ENCODE peak calls at places on chromosomes 11 and 22, in four cellular contexts. E, X, F and B are unnamed samples.

GRCh38 chr11:69071956-69072355 is 23.2 kb downstream of the TPCN2 start:
- DNase-seq in E (no peak), X (no peak), F (no peak), B (no peak)

GRCh38 chr11:120509346-120510053 is 2.0 kb upstream of the GRIK4 start:
- DNase-seq in E (no peak), X (no peak), F (no peak), B (no peak)

GRCh38 chr11:92226331-92227232 is 2.0 kb downstream of the FAT3 start:
- DNase-seq in E (no peak), X (no peak), F (peak), B (no peak)

GRCh38 chr11:74681686-74682651 is 49.3 kb downstream of the CHRDL2 start:
- DNase-seq in E (no peak), X (no peak), F (peak), B (no peak)

GRCh38 chr11:16169946-16170345 is 186.4 kb downstream of the SOX6 start:
- DNase-seq in E (no peak), X (no peak), F (no peak), B (no peak)

GRCh38 chr11:126318642-126319373 is 14.9 kb downstream of the DCPS start:
- DNase-seq in E (no peak), X (peak), F (peak), B (no peak)

GRCh38 chr22:43226368-43226979 is 39.5 kb upstream of the TTLL12 start:
- DNase-seq in E (no peak), X (no peak), F (peak), B (no peak)

GRCh38 chr11:116719102-116719501 is 53.7 kb downstream of the BUD13 start:
- DNase-seq in E (no peak), X (no peak), F (no peak), B (no peak)

GRCh38 chr22:17348464-17349103 is 20.7 kb upstream of the CECR2 start:
- DNase-seq in E (no peak), X (no peak), F (no peak), B (no peak)

GRCh38 chr11:43197357-43197756 is 114.4 kb upstream of the API5 start:
- DNase-seq in E (no peak), X (no peak), F (no peak), B (no peak)

GRCh38 chr11:108414958-108415357 is 52.4 kb downstream of the C11orf65 start:
- DNase-seq in E (no peak), X (no peak), F (no peak), B (no peak)

GRCh38 chr11:73295259-73295995 is 12.6 kb upstream of the ARHGEF17 start:
- DNase-seq in E (peak), X (no peak), F (peak), B (peak)

GRCh38 chr22:18044548-18045271 is 20.3 kb upstream of the MICAL3 start:
- DNase-seq in E (no peak), X (no peak), F (no peak), B (no peak)

GRCh38 chr11:7278314-7278917 is 26.7 kb downstream of the SYT9 start:
- DNase-seq in E (peak), X (no peak), F (peak), B (no peak)

GRCh38 chr11:75406338-75406777 is 7.0 kb downstream of the RPS3 start:
- DNase-seq in E (no peak), X (no peak), F (peak), B (no peak)

GRCh38 chr11:924406-925157 is 1.1 kb upstream of the AP2A2 start:
- DNase-seq in E (no peak), X (no peak), F (no peak), B (no peak)

GRCh38 chr22:17035246-17035645 is 27.2 kb upstream of the GAB4 start:
- DNase-seq in E (no peak), X (no peak), F (no peak), B (no peak)

GRCh38 chr11:103413266-103413888 is 304.2 kb downstream of the DYNC2H1 start:
- DNase-seq in E (no peak), X (no peak), F (no peak), B (no peak)

GRCh38 chr22:20087319-20088262 is 7.5 kb downstream of the DGCR8 start:
- DNase-seq in E (no peak), X (no peak), F (no peak), B (no peak)

GRCh38 chr22:48663297-48663696 is 1164.4 kb downstream of the BRD1 start:
- DNase-seq in E (no peak), X (no peak), F (no peak), B (no peak)

GRCh38 chr22:28341001-28341400 is 338.6 kb downstream of the TTC28 start:
- DNase-seq in E (no peak), X (no peak), F (peak), B (no peak)

GRCh38 chr11:66080055-66080817 is 10.2 kb downstream of the PACS1 start:
- DNase-seq in E (no peak), X (peak), F (peak), B (no peak)

GRCh38 chr11:47393163-47394049 is 15.0 kb upstream of the SLC39A13 start:
- DNase-seq in E (no peak), X (peak), F (peak), B (no peak)

GRCh38 chr11:124846058-124846719 is 19.0 kb upstream of the ROBO3 start:
- DNase-seq in E (no peak), X (no peak), F (no peak), B (no peak)

GRCh38 chr11:107731911-107732310 is 20.1 kb upstream of the SLN start:
- DNase-seq in E (no peak), X (no peak), F (no peak), B (no peak)

GRCh38 chr11:119712459-119713360 is 16.3 kb downstream of the NECTIN1 start:
- DNase-seq in E (no peak), X (no peak), F (no peak), B (no peak)

GRCh38 chr11:95322546-95322945 is 91.5 kb upstream of the SESN3 start:
- DNase-seq in E (no peak), X (peak), F (peak), B (no peak)

GRCh38 chr11:126137146-126137545 is 74.3 kb downstream of the RPUSD4 start:
- DNase-seq in E (no peak), X (no peak), F (no peak), B (no peak)

GRCh38 chr11:111329306-111330204 is 31.2 kb downstream of the POU2AF3 start:
- DNase-seq in E (no peak), X (no peak), F (no peak), B (no peak)

GRCh38 chr11:109795234-109795633 is 298.0 kb upstream of the ZC3H12C start:
- DNase-seq in E (no peak), X (no peak), F (peak), B (no peak)